ENCODE peak calls at places on chromosomes 12 and 14, in six cellular contexts. B is neural crest cell, D is lung, E is GM20000, H is cardiac fibroblast, R is suprapubic skin. W is an unnamed sample.

GRCh38 chr12:129877383-129877782 is 26.4 kb downstream of the TMEM132D start:
- DNase-seq in B (no peak), D (no peak), E (no peak), H (no peak), R (no peak), W (no peak)

GRCh38 chr14:37588956-37589737 is 5.9 kb downstream of the FOXA1 start:
- DNase-seq in B (no peak), D (no peak), E (no peak), H (no peak), R (no peak), W (no peak)

GRCh38 chr14:99348816-99349609 is 77.0 kb upstream of the BCL11B start:
- DNase-seq in B (no peak), D (no peak), E (no peak), H (no peak), R (peak; percentile 43), W (no peak)

GRCh38 chr14:26328766-26329165 is 269.1 kb downstream of the NOVA1 start:
- DNase-seq in B (no peak), D (no peak), E (no peak), H (no peak), R (no peak), W (no peak)

GRCh38 chr14:85535316-85535715 is 5.4 kb downstream of the FLRT2 start:
- DNase-seq in B (no peak), D (no peak), E (no peak), H (no peak), R (no peak), W (no peak)

GRCh38 chr12:123532021-123532420 is 1.5 kb downstream of the RILPL1 start:
- DNase-seq in B (no peak), D (no peak), E (peak; percentile 56), H (peak; percentile 50), R (no peak), W (no peak)

GRCh38 chr12:132477703-132478432 is 12.1 kb upstream of the FBRSL1 start:
- DNase-seq in B (no peak), D (no peak), E (no peak), H (no peak), R (no peak), W (no peak)

GRCh38 chr14:56482306-56482705 is 97.3 kb upstream of the TMEM260 start:
- DNase-seq in B (peak; percentile 16), D (no peak), E (peak; percentile 8), H (peak; percentile 41), R (no peak), W (no peak)

GRCh38 chr14:105206873-105207272 is 25.8 kb upstream of the NUDT14 start:
- DNase-seq in B (no peak), D (no peak), E (no peak), H (no peak), R (no peak), W (no peak)

GRCh38 chr12:67430708-67431335 is 161.7 kb downstream of the CAND1 start:
- DNase-seq in B (no peak), D (peak; percentile 41), E (no peak), H (peak; percentile 73), R (peak; percentile 74), W (no peak)

GRCh38 chr12:109544955-109545531 is 28.3 kb downstream of the MMAB start:
- DNase-seq in B (no peak), D (no peak), E (no peak), H (peak; percentile 40), R (no peak), W (no peak)

GRCh38 chr14:90561031-90561430 is 164.2 kb downstream of the CALM1 start:
- DNase-seq in B (no peak), D (no peak), E (no peak), H (no peak), R (no peak), W (no peak)

GRCh38 chr12:108914031-108914630 is 34.2 kb downstream of the DAO start:
- DNase-seq in B (no peak), D (no peak), E (no peak), H (peak; percentile 64), R (no peak), W (no peak)

GRCh38 chr14:101198398-101199027 is 295.0 kb upstream of the RTL1 start:
- DNase-seq in B (no peak), D (no peak), E (no peak), H (no peak), R (peak; percentile 44), W (peak; percentile 67)

GRCh38 chr14:29521526-29522137 is 406.0 kb downstream of the PRKD1 start:
- DNase-seq in B (no peak), D (no peak), E (no peak), H (peak; percentile 13), R (no peak), W (no peak)
- TF ChIP-seq CTCF in B (peak; percentile 56), D (no peak), E (no peak), H (peak; percentile 56), R (no peak), W (peak; percentile 61)

DNA sequence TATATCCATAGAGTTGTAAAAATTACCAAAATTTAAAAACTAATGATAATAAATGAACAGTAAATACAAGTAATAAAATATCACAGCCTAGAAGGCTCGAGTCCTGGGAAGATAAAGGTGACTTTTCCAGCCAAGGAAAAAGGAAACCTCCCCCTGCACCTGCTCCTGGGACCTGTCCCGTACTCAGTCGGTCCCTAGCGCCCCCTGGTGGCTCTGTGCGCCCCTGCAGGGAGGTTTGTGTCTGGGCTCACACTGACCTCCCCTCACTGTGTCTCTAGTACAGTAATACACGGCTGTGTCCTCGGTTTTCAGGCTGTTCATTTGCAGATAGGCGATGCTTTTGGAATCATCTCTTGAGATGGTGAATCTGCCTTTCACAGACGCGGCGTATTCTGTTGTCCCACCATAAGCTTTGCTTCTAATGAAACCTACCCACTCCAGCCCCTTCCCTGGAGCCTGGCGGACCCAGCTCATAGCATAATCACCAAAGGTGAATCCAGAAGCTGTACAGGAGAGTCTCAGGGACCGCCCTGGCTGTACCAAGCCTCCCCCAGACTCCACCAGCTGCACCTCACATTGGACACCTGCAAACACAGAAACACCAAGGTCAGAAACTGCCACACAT is 1030.4 kb downstream of the TMEM121 start:
- DNase-seq in B (no peak), D (peak; percentile 62), E (peak; percentile 51), H (no peak), R (no peak), W (no peak)
- TF ChIP-seq CTCF in B (peak; percentile 25), D (peak; percentile 9), E (peak; percentile 75), H (peak; percentile 35), R (peak; percentile 26), W (peak; percentile 42)

DNA sequence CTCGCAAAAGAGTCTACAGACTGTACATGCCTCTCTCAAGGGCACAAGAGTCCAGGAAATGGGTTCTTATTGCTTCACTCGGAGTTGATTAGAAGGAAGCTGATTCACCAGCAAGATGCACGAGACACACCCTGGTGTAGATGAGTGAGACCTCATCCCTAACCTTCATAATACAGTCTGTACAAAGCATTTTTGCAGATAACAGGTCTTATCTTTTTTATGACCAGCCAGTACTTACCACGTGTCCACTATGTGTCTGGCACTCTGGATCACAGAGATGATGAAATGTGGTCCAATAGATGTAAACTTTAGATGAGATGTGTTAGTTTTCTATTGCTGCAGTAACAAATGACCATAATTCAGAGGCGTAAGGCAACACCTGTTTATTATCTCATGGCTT is 53.4 kb upstream of the PWP1 start:
- DNase-seq in B (no peak), D (no peak), E (no peak), H (no peak), R (no peak), W (no peak)
- TF ChIP-seq CTCF in B (no peak), D (no peak), E (no peak), H (no peak), R (no peak), W (no peak)

DNA sequence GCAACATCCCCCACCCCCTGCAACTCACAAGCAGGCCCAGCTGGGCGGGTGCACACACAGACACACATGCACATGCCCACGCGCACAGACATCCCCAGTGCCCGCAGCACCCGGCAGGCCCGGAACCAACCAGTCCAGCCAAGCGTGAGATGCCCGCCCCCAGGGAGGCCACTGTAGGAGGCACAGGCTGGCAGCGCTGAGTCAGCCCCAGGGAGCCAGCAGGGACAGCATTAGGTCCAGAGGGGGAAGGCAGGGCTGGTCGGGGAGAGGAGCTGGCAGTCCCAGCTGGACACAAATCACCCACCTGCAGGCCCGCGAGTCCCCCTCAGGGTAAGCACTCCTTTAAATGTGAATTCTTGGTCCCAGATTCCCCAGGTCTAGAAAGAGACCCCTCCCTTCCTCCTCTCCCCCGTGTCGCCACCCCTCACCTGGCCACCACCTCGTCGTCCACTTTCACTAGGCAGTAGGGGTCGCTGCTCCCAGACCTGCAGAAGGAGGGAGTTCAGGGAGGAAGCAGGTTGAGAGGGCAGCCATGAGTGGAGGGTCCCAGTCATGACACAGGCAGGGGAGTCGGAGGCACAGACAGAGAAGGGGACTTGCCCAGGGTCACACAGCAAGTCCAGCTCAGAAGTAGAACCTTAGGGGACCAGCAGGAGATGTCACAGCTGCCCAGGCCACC is 5.0 kb downstream of the RASAL1 start:
- DNase-seq in B (no peak), D (no peak), E (no peak), H (no peak), R (no peak), W (no peak)
- TF ChIP-seq CTCF in B (no peak), D (no peak), E (peak; percentile 41), H (no peak), R (no peak), W (peak; percentile 14)

GRCh38 chr12:92128612-92129011 is 17.0 kb downstream of the BTG1 start:
- DNase-seq in B (no peak), D (no peak), E (no peak), H (no peak), R (no peak), W (no peak)
- TF ChIP-seq CTCF in B (no peak), D (no peak), E (no peak), H (no peak), R (no peak), W (no peak)

GRCh38 chr12:115132906-115133305 is 448.9 kb upstream of the TBX3 start:
- DNase-seq in B (no peak), D (no peak), E (no peak), H (no peak), R (no peak), W (no peak)

GRCh38 chr12:115135800-115136211 is 451.8 kb upstream of the TBX3 start:
- DNase-seq in B (no peak), D (no peak), E (no peak), H (peak; percentile 84), R (peak; percentile 56), W (no peak)

GRCh38 chr12:115134298-115134697 is 450.3 kb upstream of the TBX3 start:
- DNase-seq in B (no peak), D (no peak), E (no peak), H (no peak), R (no peak), W (no peak)

GRCh38 chr12:115140981-115141380 is 457.0 kb upstream of the TBX3 start:
- DNase-seq in B (no peak), D (no peak), E (no peak), H (no peak), R (no peak), W (no peak)

DNA sequence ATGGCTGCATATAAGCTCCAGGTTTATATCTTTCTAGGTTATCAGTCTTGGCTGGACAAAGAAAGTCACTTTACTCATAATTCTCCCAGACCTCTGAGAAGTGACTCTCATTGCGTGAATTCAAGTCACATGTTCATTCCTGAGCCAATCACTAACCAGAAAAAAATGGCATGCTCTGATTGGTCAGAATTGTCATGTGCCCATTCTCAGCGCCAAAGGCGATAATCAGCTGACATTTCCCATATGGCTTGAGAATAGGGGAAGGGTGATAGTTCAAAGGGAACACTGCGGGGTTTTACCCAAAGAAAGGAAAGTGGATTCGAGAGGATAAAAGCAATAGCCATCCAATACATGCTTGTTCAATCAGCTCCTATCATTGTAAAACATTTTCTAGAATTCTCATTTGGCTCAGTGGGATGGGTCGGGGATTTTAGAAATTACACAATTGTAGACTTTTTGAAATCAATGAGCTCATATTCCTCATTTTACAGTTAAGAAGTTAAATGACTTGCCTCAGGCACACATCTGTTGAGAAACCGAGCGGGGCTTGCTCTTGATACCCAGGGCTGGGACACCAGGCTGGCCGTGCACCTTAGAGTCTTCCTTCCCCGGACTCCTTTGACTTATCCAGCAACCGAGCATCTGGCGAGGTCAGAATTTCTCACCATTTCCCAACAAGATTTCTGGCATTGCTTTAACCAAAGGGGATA is 454.0 kb upstream of the TBX3 start:
- DNase-seq in B (no peak), D (no peak), E (no peak), H (no peak), R (no peak), W (no peak)
- TF ChIP-seq CTCF in B (no peak), D (no peak), E (no peak), H (no peak), R (no peak), W (no peak)